ENCODE peak calls at places on chromosomes 4 and X, in eight cellular contexts. M is left lung, X is IMR-90, D is upper lobe of left lung, S is PC-3, P is colonic mucosa, F is K562, J is psoas muscle. Q is an unnamed sample.

GRCh38 chr4:1285151-1285789 is 4.4 kb upstream of the MAEA start:
- DNase-seq in M (no peak), X (no peak), D (no peak), S (no peak), P (peak; percentile 13), F (no peak), J (no peak), Q (no peak)

GRCh38 chrX:38612281-38612680 is 50.9 kb downstream of the TSPAN7 start:
- DNase-seq in M (no peak), X (no peak), D (no peak), S (no peak), P (no peak), F (no peak), J (peak; percentile 37), Q (no peak)

GRCh38 chr4:56210397-56210796 is 176.9 kb downstream of the AASDH start:
- DNase-seq in M (no peak), X (no peak), D (no peak), S (no peak), P (no peak), F (no peak), J (no peak), Q (no peak)

GRCh38 chr4:6538586-6538985 is 36.4 kb upstream of the MAN2B2 start:
- DNase-seq in M (no peak), X (no peak), D (no peak), S (no peak), P (no peak), F (peak; percentile 23), J (no peak), Q (no peak)

GRCh38 chr4:173871643-173872042 is 341.6 kb upstream of the HAND2 start:
- DNase-seq in M (no peak), X (no peak), D (no peak), S (no peak), P (no peak), F (no peak), J (no peak), Q (no peak)

GRCh38 chrX:41304178-41304577 is 29.8 kb upstream of the DDX3X start:
- DNase-seq in M (no peak), X (no peak), D (no peak), S (no peak), P (no peak), F (no peak), J (no peak), Q (no peak)

GRCh38 chr4:8279321-8280157 is 10.0 kb downstream of the HTRA3 start:
- DNase-seq in M (no peak), X (no peak), D (no peak), S (no peak), P (no peak), F (no peak), J (peak; percentile 36), Q (no peak)

GRCh38 chr4:1488831-1489638 is 82.8 kb upstream of the NKX1-1 start:
- DNase-seq in M (peak; percentile 24), X (no peak), D (no peak), S (no peak), P (no peak), F (no peak), J (peak; percentile 35), Q (no peak)

GRCh38 chr4:185520119-185520518 is 15.2 kb downstream of the PDLIM3 start:
- DNase-seq in M (no peak), X (peak; percentile 75), D (no peak), S (no peak), P (no peak), F (no peak), J (no peak), Q (no peak)

DNA sequence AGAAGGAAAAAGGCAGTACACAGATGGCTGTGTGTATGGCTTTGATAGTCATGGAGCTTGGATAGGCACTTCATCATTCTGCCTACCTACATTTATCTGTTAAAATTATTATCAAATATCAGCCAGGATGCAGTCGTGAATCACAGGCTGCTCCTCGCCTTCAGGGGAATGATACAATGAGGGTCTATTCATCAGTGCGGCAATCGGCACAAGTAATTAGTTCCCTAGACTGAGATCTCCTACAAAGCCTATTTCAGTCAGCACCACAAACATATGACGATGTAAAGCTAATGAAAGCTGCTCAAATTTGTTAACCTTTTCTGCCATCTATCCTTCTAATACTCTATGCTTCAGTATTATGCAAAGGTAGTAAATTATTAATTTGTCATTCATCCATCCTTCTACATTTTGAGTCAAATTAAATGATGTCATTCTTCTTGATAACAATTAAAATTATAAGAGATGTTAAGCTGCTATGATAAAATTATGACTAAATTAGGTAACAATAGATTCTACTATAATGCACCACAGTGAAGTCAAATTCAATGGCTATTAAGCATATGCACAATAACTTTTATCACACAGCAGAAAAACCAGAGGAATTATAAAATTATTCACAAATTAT is 19.0 kb downstream of the MAB21L2 start:
- DNase-seq in M (no peak), X (no peak), D (no peak), S (no peak), P (no peak), F (no peak), J (no peak), Q (no peak)
- H3K27ac ChIP-seq in M (no peak overlapping the region), X (no peak overlapping the region), D (no peak overlapping the region), S (no peak overlapping the region), P (no peak overlapping the region), F (no peak overlapping the region), J (no peak overlapping the region), Q (no peak overlapping the region)

GRCh38 chr4:128869801-128870509 is 60.5 kb downstream of the JADE1 start:
- DNase-seq in M (no peak), X (peak; percentile 36), D (no peak), S (no peak), P (no peak), F (no peak), J (no peak), Q (no peak)

GRCh38 chr4:128868758-128869157 is 59.3 kb downstream of the JADE1 start:
- DNase-seq in M (no peak), X (no peak), D (no peak), S (no peak), P (no peak), F (no peak), J (no peak), Q (no peak)

GRCh38 chr4:128876194-128876593 is 66.7 kb downstream of the JADE1 start:
- DNase-seq in M (no peak), X (no peak), D (no peak), S (no peak), P (no peak), F (no peak), J (no peak), Q (no peak)

GRCh38 chr4:128866691-128867090 is 57.2 kb downstream of the JADE1 start:
- DNase-seq in M (no peak), X (no peak), D (no peak), S (no peak), P (no peak), F (no peak), J (no peak), Q (no peak)

DNA sequence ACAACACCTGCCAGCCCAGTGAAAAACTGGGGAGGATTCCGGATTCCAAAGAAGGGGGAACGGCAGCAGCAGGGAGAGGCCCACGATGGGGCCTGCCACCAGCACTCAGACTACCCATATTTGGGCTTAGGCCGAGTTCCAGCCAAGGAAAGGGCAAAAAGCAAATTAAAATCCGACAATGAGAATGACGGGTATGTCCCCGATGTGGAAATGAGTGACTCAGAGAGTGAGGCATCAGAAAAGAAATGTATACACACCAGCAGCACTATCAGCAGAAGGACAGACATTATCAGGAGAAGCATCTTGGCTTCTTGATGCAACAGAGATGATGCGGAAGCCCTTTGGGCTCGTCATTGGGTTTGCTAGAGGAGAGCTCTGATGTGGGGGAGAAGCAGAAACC is 62.4 kb downstream of the JADE1 start:
- DNase-seq in M (no peak), X (peak; percentile 99), D (no peak), S (peak; percentile 44), P (no peak), F (no peak), J (no peak), Q (no peak)
- H3K36me3 ChIP-seq in M (peaks cover 64% of the 10 kb centered on the region), X (peaks cover 20% of the 10 kb centered on the region), D (peaks cover 88% of the 10 kb centered on the region), S (peaks cover 5% of the 10 kb centered on the region), P (no peaks in the 10 kb centered on the region), F (peaks cover 72% of the 10 kb centered on the region), J (peaks cover 84% of the 10 kb centered on the region), Q (peaks cover 92% of the 10 kb centered on the region)

GRCh38 chr4:5137927-5138326 is 86.6 kb downstream of the STK32B start:
- DNase-seq in M (no peak), X (peak; percentile 17), D (no peak), S (no peak), P (no peak), F (no peak), J (no peak), Q (no peak)

GRCh38 chr4:5137226-5137625 is 85.9 kb downstream of the STK32B start:
- DNase-seq in M (no peak), X (no peak), D (no peak), S (no peak), P (no peak), F (no peak), J (no peak), Q (no peak)

GRCh38 chr4:5133201-5133600 is 81.9 kb downstream of the STK32B start:
- DNase-seq in M (no peak), X (no peak), D (no peak), S (peak; percentile 16), P (no peak), F (no peak), J (no peak), Q (no peak)

GRCh38 chr4:5134620-5135019 is 83.3 kb downstream of the STK32B start:
- DNase-seq in M (no peak), X (no peak), D (no peak), S (peak; percentile 35), P (no peak), F (no peak), J (no peak), Q (no peak)

DNA sequence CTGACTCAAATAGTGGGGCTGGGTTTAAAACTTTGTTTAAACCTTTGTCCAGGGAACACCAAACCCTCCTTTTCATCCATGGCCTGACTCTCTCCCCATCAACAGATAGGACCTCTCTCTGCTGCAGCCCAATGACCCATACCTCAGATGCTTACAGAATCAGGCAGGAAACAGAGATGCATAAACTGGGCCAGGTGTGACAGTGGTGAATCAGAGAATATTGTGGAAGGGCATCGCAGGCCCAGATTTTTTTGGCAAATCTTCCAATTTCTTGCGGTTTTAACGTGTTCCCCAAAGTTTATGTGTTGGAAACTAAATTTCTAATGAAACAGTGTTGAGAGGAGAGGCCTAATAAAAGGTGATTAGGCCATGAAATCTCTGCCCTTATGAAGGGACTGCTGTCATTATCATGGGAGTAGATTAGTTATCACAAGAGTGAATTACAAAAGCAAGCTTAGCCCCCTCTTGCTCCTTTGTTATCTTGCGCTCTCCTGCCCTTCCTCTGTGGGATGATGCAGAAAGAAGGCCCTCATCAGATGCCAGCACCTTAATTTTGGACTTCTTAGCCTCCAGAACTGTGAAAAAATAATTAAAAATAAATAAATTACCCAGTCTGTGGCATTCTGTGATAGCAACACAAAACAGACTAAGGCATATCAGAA is 82.8 kb downstream of the STK32B start:
- DNase-seq in M (no peak), X (no peak), D (no peak), S (peak; percentile 22), P (no peak), F (no peak), J (no peak), Q (no peak)
- H3K27ac ChIP-seq in M (no peak overlapping the region), X (no peak overlapping the region), D (no peak overlapping the region), S (peak overlapping the region; percentile 16), P (no peak overlapping the region), F (no peak overlapping the region), J (no peak overlapping the region), Q (no peak overlapping the region)

DNA sequence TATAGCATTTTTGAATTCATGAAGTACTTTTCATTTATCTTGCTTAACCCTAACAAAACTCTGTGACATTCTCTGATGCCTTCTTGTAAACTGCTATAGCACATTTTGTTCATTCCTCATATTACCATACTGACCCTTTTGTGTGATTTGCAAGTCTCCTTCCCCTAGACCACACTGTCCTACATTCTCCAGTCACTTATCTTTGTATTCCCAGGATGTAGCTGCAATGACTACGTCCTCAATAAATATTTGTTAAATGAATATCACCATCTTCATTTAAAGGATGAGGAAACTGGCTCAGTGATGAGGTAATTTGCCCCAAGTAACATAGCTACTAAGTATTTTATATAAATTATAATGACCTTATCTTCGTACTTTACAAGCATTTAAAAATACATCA is 11.9 kb downstream of the HUWE1 start:
- DNase-seq in M (no peak), X (peak; percentile 29), D (no peak), S (peak; percentile 19), P (no peak), F (no peak), J (no peak), Q (no peak)
- H3K36me3 ChIP-seq in M (peaks cover 20% of the 10 kb centered on the region), X (peaks cover 7% of the 10 kb centered on the region), D (peaks cover 20% of the 10 kb centered on the region), S (peaks cover 73% of the 10 kb centered on the region), P (no peaks in the 10 kb centered on the region), F (peaks cover 82% of the 10 kb centered on the region), J (peaks cover 27% of the 10 kb centered on the region), Q (peaks cover 35% of the 10 kb centered on the region)

Q was measured in Karpas-422.